ENCODE peak calls at places on chromosome 5, in six cellular contexts. F is COR-L47; E is activated naive CD8-positive, alpha-beta T cell treated with anti-CD3 and anti-CD28 coated beads, Interleukin-2, amount 50 U/mL, for 24 hours; W is H4; Z is stimulated activated CD4-positive, alpha-beta T cell treated with anti-CD3 and anti-CD28 coated beads, Interleukin-1b, Interleukin-23, amount 100 ng/mL, for 1 hour; Q is GM04504. X is an unnamed sample.

GRCh38 chr5:115246361-115246991 is 16.2 kb downstream of the PGGT1B start:
- DNase-seq in F (no peak), E (no peak), W (peak; percentile 44), Z (no peak), Q (no peak), X (no peak)

GRCh38 chr5:24353606-24354005 is 291.2 kb downstream of the CDH10 start:
- DNase-seq in F (no peak), E (no peak), W (no peak), Z (no peak), Q (no peak), X (no peak)

GRCh38 chr5:10478436-10478835 is 36.8 kb downstream of the ROPN1L start:
- DNase-seq in F (no peak), E (no peak), W (no peak), Z (no peak), Q (no peak), X (no peak)

GRCh38 chr5:52727001-52727400 is 60.7 kb upstream of the ITGA1 start:
- DNase-seq in F (no peak), E (no peak), W (no peak), Z (no peak), Q (no peak), X (no peak)

GRCh38 chr5:91643796-91644195 is 260.7 kb upstream of the ARRDC3 start:
- DNase-seq in F (no peak), E (no peak), W (no peak), Z (no peak), Q (no peak), X (no peak)

GRCh38 chr5:32342656-32343055 is 29.9 kb upstream of the MTMR12 start:
- DNase-seq in F (peak; percentile 43), E (no peak), W (no peak), Z (no peak), Q (no peak), X (no peak)

GRCh38 chr5:144083185-144083584 is 87.3 kb downstream of the YIPF5 start:
- DNase-seq in F (no peak), E (no peak), W (no peak), Z (no peak), Q (no peak), X (no peak)

GRCh38 chr5:60805470-60805869 is 38.6 kb downstream of the ELOVL7 start:
- DNase-seq in F (no peak), E (no peak), W (no peak), Z (no peak), Q (no peak), X (no peak)

GRCh38 chr5:62460578-62460983 is 48.0 kb downstream of the IPO11 start:
- DNase-seq in F (peak; percentile 29), E (no peak), W (peak; percentile 33), Z (no peak), Q (no peak), X (no peak)

X was measured in effector CD4-positive, alpha-beta T cell.